ENCODE peak calls at places on chromosomes 2 and 18, in five cellular contexts. K is GM12878, T is IMR-90, L is MM.1S, N is OCI-LY7. I is an unnamed sample.
A peak's percentile ranks its signal among the peaks of the same experiment; 100 is the strongest.

GRCh38 chr18:21702602-21703001 is 2.0 kb downstream of the ABHD3 start:
- DNase-seq in K (no peak), N (no peak), L (no peak), T (no peak), I (no peak)

GRCh38 chr2:68342470-68342869 is 22.6 kb upstream of the PLEK start:
- DNase-seq in L (no peak), N (no peak), T (no peak), K (no peak), I (no peak)

GRCh38 chr2:42846026-42846425 is 53.6 kb upstream of the HAAO start:
- DNase-seq in N (no peak), L (no peak), K (no peak), T (no peak), I (no peak)

GRCh38 chr2:188079176-188079575 is 212.5 kb upstream of the GULP1 start:
- DNase-seq in T (peak; percentile 79), N (no peak), K (no peak), L (no peak), I (no peak)

GRCh38 chr2:172021074-172021931 is 21.6 kb downstream of the METAP1D start:
- DNase-seq in K (no peak), T (peak; percentile 16), N (no peak), L (no peak), I (peak; percentile 39)

GRCh38 chr2:168453404-168453803 is 2.7 kb upstream of the CERS6 start:
- DNase-seq in K (no peak), L (no peak), N (no peak), T (no peak), I (no peak)

GRCh38 chr18:4004176-4004829 is 450.8 kb downstream of the DLGAP1 start:
- DNase-seq in T (peak; percentile 51), L (no peak), K (no peak), N (no peak), I (no peak)

GRCh38 chr2:46915281-46915810 is at the start of gene MCFD2:
- DNase-seq in T (no peak), K (no peak), L (no peak), N (no peak), I (no peak)

GRCh38 chr2:203988540-203989264 is 52.1 kb downstream of the ICOS start:
- DNase-seq in T (no peak), N (no peak), K (no peak), L (no peak), I (no peak)

GRCh38 chr18:28175930-28176673 is 828 bp downstream of the CDH2 start:
- DNase-seq in L (peak; percentile 31), T (peak; percentile 27), N (no peak), K (no peak), I (peak; percentile 62)

GRCh38 chr2:43832457-43832856 is 6.2 kb downstream of the ABCG5 start:
- DNase-seq in K (no peak), L (no peak), T (no peak), N (no peak), I (peak; percentile 29)

GRCh38 chr18:48136544-48137353 is 206.3 kb upstream of the SMAD2 start:
- DNase-seq in K (no peak), T (no peak), N (no peak), L (no peak), I (peak; percentile 49)

GRCh38 chr2:33426666-33427231 is 49.7 kb upstream of the RASGRP3 start:
- DNase-seq in T (peak; percentile 70), K (no peak), L (no peak), N (no peak), I (no peak)

GRCh38 chr2:72292433-72292832 is 144.8 kb upstream of the CYP26B1 start:
- DNase-seq in K (no peak), L (no peak), N (no peak), T (peak; percentile 5), I (no peak)

GRCh38 chr2:231489990-231490389 is 25.7 kb upstream of the NCL start:
- DNase-seq in N (no peak), K (no peak), T (no peak), L (no peak), I (peak; percentile 59)

GRCh38 chr2:9655441-9656269 is 24.9 kb upstream of the YWHAQ start:
- DNase-seq in T (peak; percentile 94), L (no peak), K (peak; percentile 40), N (no peak), I (no peak)

GRCh38 chr2:236286866-236287545 is 22.8 kb upstream of the ASB18 start:
- DNase-seq in K (no peak), L (no peak), T (no peak), N (no peak), I (no peak)

GRCh38 chr18:22378672-22379282 is 38.9 kb downstream of the CTAGE1 start:
- DNase-seq in T (peak; percentile 30), L (no peak), K (no peak), N (peak; percentile 4), I (peak; percentile 69)

GRCh38 chr18:24790347-24790746 is 329.9 kb downstream of the HRH4 start:
- DNase-seq in K (no peak), L (no peak), N (no peak), T (no peak), I (peak; percentile 10)

GRCh38 chr2:36357506-36358316 is 2.1 kb downstream of the CRIM1 start:
- DNase-seq in N (peak; percentile 68), T (peak; percentile 85), K (no peak), L (no peak), I (peak; percentile 71)

GRCh38 chr18:57882465-57882864 is 79.3 kb upstream of the ATP8B1 start:
- DNase-seq in N (no peak), L (no peak), T (no peak), K (no peak), I (no peak)

GRCh38 chr2:238025741-238026360 is 35.0 kb upstream of the SCLY start:
- DNase-seq in L (no peak), K (no peak), T (no peak), N (no peak), I (no peak)

GRCh38 chr2:167425113-167425512 is 536.8 kb downstream of the XIRP2 start:
- DNase-seq in L (no peak), K (no peak), T (no peak), N (no peak), I (no peak)

GRCh38 chr18:7300971-7301553 is 70.2 kb downstream of the LRRC30 start:
- DNase-seq in N (no peak), L (no peak), T (no peak), K (no peak), I (no peak)

GRCh38 chr2:209525336-209525735 is 101.5 kb downstream of the MAP2 start:
- DNase-seq in T (no peak), K (no peak), L (no peak), N (no peak), I (no peak)

GRCh38 chr2:56127773-56128170 is 56.0 kb upstream of the CCDC85A start:
- DNase-seq in N (no peak), T (no peak), L (no peak), K (no peak), I (no peak)

GRCh38 chr2:150742094-150742493 is 254.6 kb upstream of the RND3 start:
- DNase-seq in N (no peak), T (no peak), L (peak; percentile 58), K (no peak), I (no peak)

GRCh38 chr2:239991689-239992314 is 33.3 kb downstream of the NDUFA10 start:
- DNase-seq in N (peak; percentile 62), L (peak; percentile 58), K (no peak), T (peak; percentile 68), I (peak; percentile 78)

GRCh38 chr2:120829633-120830025 is 94.0 kb downstream of the GLI2 start:
- DNase-seq in T (no peak), L (no peak), K (no peak), N (no peak), I (no peak)

DNA sequence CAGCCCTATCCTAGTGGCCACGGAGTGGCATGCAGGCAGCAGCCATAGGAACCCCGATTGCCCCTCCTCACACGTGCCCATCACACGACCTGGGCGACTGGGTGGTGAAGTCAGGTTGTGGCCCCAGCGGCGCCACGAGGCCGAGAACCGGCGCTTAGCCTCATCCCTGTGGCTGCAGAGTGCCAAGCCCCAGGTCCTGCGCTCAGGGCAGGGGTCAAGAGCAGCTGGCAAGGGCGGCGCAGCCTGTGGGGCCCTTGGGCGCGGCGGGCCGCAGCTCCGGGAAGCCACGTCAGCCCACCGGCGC is 73.3 kb downstream of the RPIA start:
- DNase-seq in L (no peak), N (no peak), K (no peak), T (no peak), I (peak; percentile 58)
- H3K4me3 ChIP-seq in L (no peak overlapping the region), N (peak overlapping the region; percentile 78), K (no peak overlapping the region), T (no peak overlapping the region), I (peak overlapping the region; percentile 58)

GRCh38 chr2:142104134-142104758 is 26.6 kb downstream of the LRP1B start:
- DNase-seq in L (no peak), N (no peak), T (no peak), K (no peak), I (no peak)

GRCh38 chr2:142097711-142098110 is 33.1 kb downstream of the LRP1B start:
- DNase-seq in K (no peak), L (no peak), T (no peak), N (no peak), I (no peak)

GRCh38 chr2:142100139-142100873 is 30.5 kb downstream of the LRP1B start:
- DNase-seq in N (no peak), L (no peak), K (no peak), T (no peak), I (no peak)

GRCh38 chr2:142095647-142096046 is 35.2 kb downstream of the LRP1B start:
- DNase-seq in N (no peak), L (no peak), T (no peak), K (no peak), I (no peak)

GRCh38 chr2:142100967-142101366 is 29.8 kb downstream of the LRP1B start:
- DNase-seq in N (no peak), T (no peak), L (no peak), K (no peak), I (no peak)
- H3K4me2 ChIP-seq in N (no peak overlapping the region), T (no peak overlapping the region), L (no peak overlapping the region), K (no peak overlapping the region), I (peak overlapping the region; percentile 13)

GRCh38 chr2:189210250-189211075 is 30.9 kb upstream of the COL5A2 start:
- DNase-seq in L (no peak), T (peak; percentile 98), K (no peak), N (no peak), I (no peak)
- H3K4me3 ChIP-seq in L (no peak overlapping the region), T (peak overlapping the region; percentile 5), K (no peak overlapping the region), N (no peak overlapping the region), I (no peak overlapping the region)

GRCh38 chr18:785242-785641 is 26.8 kb downstream of the YES1 start:
- DNase-seq in L (no peak), T (no peak), K (no peak), N (no peak), I (no peak)

GRCh38 chr18:789397-789796 is 22.6 kb downstream of the YES1 start:
- DNase-seq in T (no peak), K (no peak), L (no peak), N (no peak), I (no peak)

GRCh38 chr18:784470-785172 is 27.4 kb downstream of the YES1 start:
- DNase-seq in K (no peak), T (no peak), L (no peak), N (no peak), I (peak; percentile 57)
- H3K4me2 ChIP-seq in K (no peak overlapping the region), T (no peak overlapping the region), L (no peak overlapping the region), N (no peak overlapping the region), I (peak overlapping the region; percentile 17)

GRCh38 chr18:53850918-53851317 is 373.6 kb downstream of the MBD2 start:
- DNase-seq in L (no peak), N (no peak), K (no peak), T (no peak), I (peak; percentile 51)
- H3K4me3 ChIP-seq in L (no peak overlapping the region), N (no peak overlapping the region), K (no peak overlapping the region), T (no peak overlapping the region), I (no peak overlapping the region)

I was measured in GM23338.